ENCODE peak calls at places on chromosomes 7 and 10, in five cellular contexts. One of them, this sample, is unnamed.

GRCh38 chr10:14688606-14689005 is 86.1 kb downstream of the FAM107B start:
- DNase-seq in tibial artery: no peak
- DNase-seq in upper lobe of right lung: no peak
- DNase-seq in fibroblast of lung: peak; percentile 85
- DNase-seq in right lobe of liver: no peak
- DNase-seq in this sample: no peak

GRCh38 chr10:29110172-29110571 is 178.7 kb upstream of the LYZL1 start:
- DNase-seq in tibial artery: no peak
- DNase-seq in upper lobe of right lung: no peak
- DNase-seq in fibroblast of lung: no peak
- DNase-seq in right lobe of liver: no peak
- DNase-seq in this sample: no peak

GRCh38 chr7:128084896-128085608 is 53.8 kb upstream of the LRRC4 start:
- DNase-seq in tibial artery: no peak
- DNase-seq in upper lobe of right lung: no peak
- DNase-seq in fibroblast of lung: peak; percentile 69
- DNase-seq in right lobe of liver: no peak
- DNase-seq in this sample: no peak

GRCh38 chr7:137978464-137979237 is 23.2 kb downstream of the CREB3L2 start:
- DNase-seq in tibial artery: peak; percentile 86
- DNase-seq in upper lobe of right lung: no peak
- DNase-seq in fibroblast of lung: peak; percentile 99
- DNase-seq in right lobe of liver: no peak
- DNase-seq in this sample: no peak

GRCh38 chr7:85102813-85103350 is 84.0 kb downstream of the SEMA3D start:
- DNase-seq in tibial artery: no peak
- DNase-seq in upper lobe of right lung: no peak
- DNase-seq in fibroblast of lung: peak; percentile 84
- DNase-seq in right lobe of liver: no peak
- DNase-seq in this sample: no peak

GRCh38 chr10:99888623-99889022 is 106.2 kb downstream of the ABCC2 start:
- DNase-seq in tibial artery: no peak
- DNase-seq in upper lobe of right lung: no peak
- DNase-seq in fibroblast of lung: peak; percentile 71
- DNase-seq in right lobe of liver: no peak
- DNase-seq in this sample: no peak

GRCh38 chr7:44959433-44959951 is 19.3 kb downstream of the MYO1G start:
- DNase-seq in tibial artery: no peak
- DNase-seq in upper lobe of right lung: peak; percentile 16
- DNase-seq in fibroblast of lung: peak; percentile 4
- DNase-seq in right lobe of liver: no peak
- DNase-seq in this sample: no peak

GRCh38 chr7:101412976-101413375 is 50.3 kb downstream of the COL26A1 start:
- DNase-seq in tibial artery: no peak
- DNase-seq in upper lobe of right lung: no peak
- DNase-seq in fibroblast of lung: no peak
- DNase-seq in right lobe of liver: no peak
- DNase-seq in this sample: no peak

GRCh38 chr10:30052062-30052461 is 7.3 kb downstream of the JCAD start:
- DNase-seq in tibial artery: no peak
- DNase-seq in upper lobe of right lung: no peak
- DNase-seq in fibroblast of lung: peak; percentile 48
- DNase-seq in right lobe of liver: no peak
- DNase-seq in this sample: no peak

DNA sequence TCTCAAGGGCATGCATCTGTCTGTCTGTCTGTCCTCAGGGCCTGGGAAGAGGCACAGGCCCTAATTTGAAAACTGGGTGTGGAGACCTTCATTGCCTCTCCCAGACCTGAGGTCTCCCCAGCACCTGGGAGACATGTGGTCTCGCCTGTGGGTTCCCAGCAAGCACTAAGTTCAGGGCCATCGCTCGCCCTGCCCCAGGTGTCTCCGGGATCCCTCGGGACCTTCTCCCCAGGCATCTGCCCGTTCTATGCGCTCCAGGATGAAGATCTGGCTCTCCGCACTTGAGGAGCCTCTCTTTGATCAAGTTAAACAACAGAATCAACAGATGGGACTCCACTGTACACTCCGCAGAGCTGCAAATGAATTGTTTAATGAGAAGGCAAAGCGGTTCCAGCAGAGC is 133.0 kb downstream of the TCERG1L start:
- DNase-seq in tibial artery: no peak
- DNase-seq in upper lobe of right lung: no peak
- DNase-seq in fibroblast of lung: no peak
- DNase-seq in right lobe of liver: no peak
- DNase-seq in this sample: no peak
- H3K4me1 ChIP-seq in tibial artery: peaks cover 5% of the 10 kb centered on the region
- H3K4me1 ChIP-seq in upper lobe of right lung: no peaks in the 10 kb centered on the region
- H3K4me1 ChIP-seq in fibroblast of lung: no peaks in the 10 kb centered on the region
- H3K4me1 ChIP-seq in right lobe of liver: no peaks in the 10 kb centered on the region
- H3K4me1 ChIP-seq in this sample: no peaks in the 10 kb centered on the region

DNA sequence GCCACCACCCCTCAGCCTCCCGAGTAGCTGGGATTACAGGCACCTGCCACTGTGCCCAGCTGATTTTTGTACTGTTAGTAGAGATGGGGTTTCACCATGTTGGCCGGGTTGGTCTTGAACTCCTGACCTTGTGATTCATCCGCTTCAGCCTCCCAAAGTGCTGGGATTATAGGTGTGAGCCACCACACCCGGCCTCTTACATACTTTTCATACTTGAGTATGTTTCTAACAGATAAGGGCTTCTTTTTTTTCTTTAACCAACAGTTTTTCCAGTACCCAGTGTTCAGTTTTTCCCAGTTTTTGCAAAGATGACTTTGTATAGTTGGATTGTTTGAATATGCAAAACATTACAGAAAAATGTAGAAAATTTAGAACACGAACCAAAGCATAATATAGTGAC is 7.7 kb downstream of the EIF4H start:
- DNase-seq in tibial artery: no peak
- DNase-seq in upper lobe of right lung: no peak
- DNase-seq in fibroblast of lung: peak; percentile 59
- DNase-seq in right lobe of liver: no peak
- DNase-seq in this sample: no peak
- H3K36me3 ChIP-seq in tibial artery: peaks cover 21% of the 10 kb centered on the region
- H3K36me3 ChIP-seq in upper lobe of right lung: peaks cover 26% of the 10 kb centered on the region
- H3K36me3 ChIP-seq in fibroblast of lung: peaks cover 5% of the 10 kb centered on the region
- H3K36me3 ChIP-seq in right lobe of liver: no peaks in the 10 kb centered on the region
- H3K36me3 ChIP-seq in this sample: peaks cover 2% of the 10 kb centered on the region

GRCh38 chr10:78852856-78853255 is 215.9 kb upstream of the ZMIZ1 start:
- DNase-seq in tibial artery: no peak
- DNase-seq in upper lobe of right lung: no peak
- DNase-seq in fibroblast of lung: no peak
- DNase-seq in right lobe of liver: no peak
- DNase-seq in this sample: no peak
- TF ChIP-seq CTCF in tibial artery: no peak
- TF ChIP-seq CTCF in upper lobe of right lung: peak; percentile 40
- TF ChIP-seq CTCF in fibroblast of lung: peak; percentile 14
- TF ChIP-seq CTCF in right lobe of liver: peak; percentile 38
- TF ChIP-seq CTCF in this sample: peak; percentile 19

DNA sequence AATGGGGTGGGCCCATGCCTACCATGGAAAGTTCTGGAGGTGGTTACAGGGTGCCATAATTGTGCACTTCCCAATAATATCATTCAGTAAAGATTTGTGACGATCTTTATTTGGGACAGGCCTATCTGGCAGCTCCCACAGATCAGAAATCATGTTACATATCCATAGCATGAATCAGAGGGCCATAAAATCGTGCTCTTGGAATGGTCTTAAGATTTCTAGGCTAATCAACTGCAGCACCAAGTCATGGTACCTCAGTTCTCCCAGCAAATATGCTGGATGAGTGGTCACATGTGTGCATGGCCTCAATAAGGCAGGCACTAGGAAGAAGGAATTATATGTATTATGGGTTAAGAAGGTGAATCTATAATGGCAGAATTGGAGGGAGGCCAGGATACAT is 134.7 kb downstream of the NRP1 start:
- DNase-seq in tibial artery: no peak
- DNase-seq in upper lobe of right lung: no peak
- DNase-seq in fibroblast of lung: no peak
- DNase-seq in right lobe of liver: no peak
- DNase-seq in this sample: no peak
- H3K4me1 ChIP-seq in tibial artery: peaks cover 4% of the 10 kb centered on the region
- H3K4me1 ChIP-seq in upper lobe of right lung: peaks cover 30% of the 10 kb centered on the region
- H3K4me1 ChIP-seq in fibroblast of lung: peaks cover 23% of the 10 kb centered on the region
- H3K4me1 ChIP-seq in right lobe of liver: no peaks in the 10 kb centered on the region
- H3K4me1 ChIP-seq in this sample: no peaks in the 10 kb centered on the region

GRCh38 chr7:99339595-99339994 is 13.9 kb downstream of the ARPC1A start:
- DNase-seq in tibial artery: no peak
- DNase-seq in upper lobe of right lung: no peak
- DNase-seq in fibroblast of lung: no peak
- DNase-seq in right lobe of liver: no peak
- DNase-seq in this sample: no peak

GRCh38 chr7:99340659-99341058 is 15.0 kb downstream of the ARPC1A start:
- DNase-seq in tibial artery: no peak
- DNase-seq in upper lobe of right lung: no peak
- DNase-seq in fibroblast of lung: peak; percentile 60
- DNase-seq in right lobe of liver: no peak
- DNase-seq in this sample: no peak

GRCh38 chr7:99344061-99344647 is 18.5 kb downstream of the ARPC1A start:
- DNase-seq in tibial artery: no peak
- DNase-seq in upper lobe of right lung: no peak
- DNase-seq in fibroblast of lung: no peak
- DNase-seq in right lobe of liver: no peak
- DNase-seq in this sample: no peak
- H3K36me3 ChIP-seq in tibial artery: peaks cover 83% of the 10 kb centered on the region
- H3K36me3 ChIP-seq in upper lobe of right lung: peaks cover 96% of the 10 kb centered on the region
- H3K36me3 ChIP-seq in fibroblast of lung: peaks cover 16% of the 10 kb centered on the region
- H3K36me3 ChIP-seq in right lobe of liver: peaks cover 14% of the 10 kb centered on the region
- H3K36me3 ChIP-seq in this sample: peaks cover 46% of the 10 kb centered on the region

GRCh38 chr10:127600479-127600878 is 51.4 kb downstream of the NPS start:
- DNase-seq in tibial artery: no peak
- DNase-seq in upper lobe of right lung: no peak
- DNase-seq in fibroblast of lung: no peak
- DNase-seq in right lobe of liver: no peak
- DNase-seq in this sample: no peak
- TF ChIP-seq CTCF in tibial artery: no peak
- TF ChIP-seq CTCF in upper lobe of right lung: no peak
- TF ChIP-seq CTCF in fibroblast of lung: no peak
- TF ChIP-seq CTCF in right lobe of liver: no peak
- TF ChIP-seq CTCF in this sample: no peak

DNA sequence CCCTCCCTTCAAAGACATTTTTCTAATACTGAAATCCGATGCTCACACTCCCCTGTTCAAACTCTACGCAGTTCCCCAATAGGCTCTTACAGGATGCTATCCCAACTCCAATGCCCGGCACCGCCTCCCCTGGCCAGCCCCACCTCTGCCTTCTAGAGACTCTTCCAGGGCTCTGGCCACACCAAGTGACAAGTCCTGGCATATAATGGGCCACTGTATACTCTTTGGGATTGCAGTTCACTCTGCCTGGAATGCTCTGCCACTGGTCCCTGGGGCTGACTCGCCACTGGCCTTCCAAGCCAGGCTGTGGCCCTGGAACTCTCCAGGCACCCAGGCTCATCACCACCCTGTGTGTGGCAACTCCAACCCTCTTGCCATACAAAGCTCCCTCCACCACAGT is 3.1 kb upstream of the BRI3 start:
- DNase-seq in tibial artery: no peak
- DNase-seq in upper lobe of right lung: no peak
- DNase-seq in fibroblast of lung: no peak
- DNase-seq in right lobe of liver: no peak
- DNase-seq in this sample: no peak
- H3K4me1 ChIP-seq in tibial artery: peaks cover 14% of the 10 kb centered on the region
- H3K4me1 ChIP-seq in upper lobe of right lung: peaks cover 29% of the 10 kb centered on the region
- H3K4me1 ChIP-seq in fibroblast of lung: peaks cover 3% of the 10 kb centered on the region
- H3K4me1 ChIP-seq in right lobe of liver: no peaks in the 10 kb centered on the region
- H3K4me1 ChIP-seq in this sample: peaks cover 19% of the 10 kb centered on the region